ENCODE peak calls at places on chromosome 16, in seven cellular contexts. Q, C, A, Z, I, V and M are unnamed samples.

GRCh38 chr16:27225536-27226360 is 22.4 kb downstream of the KDM8 start:
- DNase-seq in Z (no peak), V (peak), Q (no peak), A (no peak), C (no peak), I (no peak), M (no peak)

GRCh38 chr16:54488729-54489128 is 202.1 kb upstream of the IRX3 start:
- DNase-seq in A (no peak), C (no peak), Q (no peak), I (no peak), V (no peak), Z (no peak), M (no peak)

GRCh38 chr16:78249056-78249455 is 149.6 kb downstream of the WWOX start:
- DNase-seq in A (peak), I (no peak), V (peak), C (peak), Z (peak), Q (peak), M (no peak)

GRCh38 chr16:72013888-72014538 is 5.5 kb downstream of the DHODH start:
- DNase-seq in Z (no peak), A (no peak), V (no peak), Q (no peak), C (no peak), I (no peak), M (no peak)

GRCh38 chr16:74322301-74322710 is 25.7 kb downstream of the PSMD7 start:
- DNase-seq in I (no peak), A (no peak), C (no peak), Z (no peak), V (peak), Q (peak), M (no peak)

GRCh38 chr16:30180741-30181140 is 2.7 kb upstream of the CORO1A start:
- DNase-seq in Q (no peak), I (no peak), A (no peak), C (no peak), Z (no peak), V (no peak), M (no peak)

GRCh38 chr16:27408602-27409031 is 6.6 kb downstream of the IL21R start:
- DNase-seq in Z (no peak), C (no peak), I (no peak), Q (no peak), V (no peak), A (no peak), M (no peak)

GRCh38 chr16:67397451-67397801 is 4.1 kb upstream of the TPPP3 start:
- DNase-seq in Z (peak), Q (peak), C (no peak), I (no peak), V (no peak), A (no peak), M (no peak)

GRCh38 chr16:58678716-58679115 is 5.9 kb downstream of the SLC38A7 start:
- DNase-seq in V (peak), A (no peak), C (no peak), Q (no peak), I (no peak), Z (peak), M (no peak)

GRCh38 chr16:50371936-50372595 is 3.3 kb upstream of the BRD7 start:
- DNase-seq in Z (no peak), I (no peak), A (no peak), Q (no peak), V (no peak), C (no peak), M (no peak)

GRCh38 chr16:17836868-17837602 is 366.3 kb upstream of the XYLT1 start:
- DNase-seq in Z (peak), C (no peak), A (no peak), I (peak), V (no peak), Q (no peak), M (peak)

GRCh38 chr16:11398136-11398535 is 52.9 kb downstream of the RMI2 start:
- DNase-seq in V (no peak), Q (no peak), A (no peak), Z (peak), I (no peak), C (no peak), M (no peak)

GRCh38 chr16:19363741-19364140 is 53.9 kb upstream of the TMC5 start:
- DNase-seq in I (no peak), C (no peak), Q (no peak), Z (no peak), V (no peak), A (no peak), M (no peak)

GRCh38 chr16:88651989-88652762 is 1.3 kb upstream of the CYBA start:
- DNase-seq in C (no peak), A (no peak), I (no peak), V (no peak), Z (no peak), Q (no peak), M (no peak)

GRCh38 chr16:66273644-66274334 is 92.7 kb upstream of the CDH5 start:
- DNase-seq in A (no peak), C (no peak), Q (no peak), Z (peak), V (no peak), I (peak), M (no peak)

GRCh38 chr16:71894921-71895678 is at the start of gene IST1:
- DNase-seq in V (peak), C (peak), Q (peak), A (peak), Z (peak), I (peak), M (peak)

GRCh38 chr16:14202697-14203096 is 131.6 kb downstream of the MRTFB start:
- DNase-seq in Q (peak), A (no peak), Z (peak), I (no peak), C (no peak), V (no peak), M (no peak)

GRCh38 chr16:85286970-85287814 is 174.9 kb upstream of the CIBAR2 start:
- DNase-seq in A (peak), Q (peak), V (no peak), C (no peak), Z (no peak), I (peak), M (no peak)

GRCh38 chr16:86761117-86761971 is 183.0 kb downstream of the FOXL1 start:
- DNase-seq in I (peak), C (no peak), Z (peak), Q (peak), A (peak), V (peak), M (no peak)

GRCh38 chr16:1778200-1779179 is 3.9 kb downstream of the SPSB3 start:
- DNase-seq in A (no peak), V (no peak), Q (no peak), I (no peak), Z (no peak), C (no peak), M (no peak)

GRCh38 chr16:50202926-50203624 is 50.0 kb downstream of the TENT4B start:
- DNase-seq in I (peak), V (peak), A (no peak), Z (no peak), Q (peak), C (no peak), M (peak)

GRCh38 chr16:22326369-22326652 is 29.1 kb downstream of the POLR3E start:
- DNase-seq in A (no peak), Z (no peak), C (no peak), V (no peak), Q (no peak), I (no peak), M (no peak)

GRCh38 chr16:9090101-9090959 is 1.1 kb upstream of the HAPSTR1 start:
- DNase-seq in I (no peak), A (peak), V (peak), Q (peak), C (no peak), Z (peak), M (no peak)

GRCh38 chr16:87392823-87393679 is 915 bp downstream of the MAP1LC3B start:
- DNase-seq in C (no peak), A (peak), V (peak), Q (peak), Z (no peak), I (peak), M (no peak)

GRCh38 chr16:29662729-29663019 is 373 bp upstream of the SPN start:
- DNase-seq in Z (no peak), C (no peak), I (no peak), Q (no peak), V (peak), A (no peak), M (no peak)

GRCh38 chr16:46730801-46731690 is 17.1 kb downstream of the MYLK3 start:
- DNase-seq in Z (no peak), V (no peak), A (no peak), C (no peak), Q (no peak), I (no peak), M (no peak)

GRCh38 chr16:84053237-84053636 is 10.6 kb upstream of the SLC38A8 start:
- DNase-seq in V (no peak), Z (no peak), Q (no peak), I (no peak), C (no peak), A (no peak), M (no peak)

GRCh38 chr16:78210305-78210704 is 110.9 kb downstream of the WWOX start:
- DNase-seq in C (peak), Z (no peak), A (no peak), Q (peak), V (no peak), I (peak), M (peak)

GRCh38 chr16:29644338-29644857 is 18.6 kb upstream of the SPN start:
- DNase-seq in C (no peak), V (no peak), I (no peak), Z (no peak), Q (no peak), A (no peak), M (no peak)

GRCh38 chr16:180921-181667 is 835 bp downstream of the HBQ1 start:
- DNase-seq in Z (peak), Q (peak), V (peak), A (peak), C (no peak), I (peak), M (no peak)
- H3K4me3 ChIP-seq in Z (peak), Q (peak), V (no peak), A (no peak), C (peak), I (peak), M (peak)

GRCh38 chr16:23836404-23837291 is 865 bp downstream of the PRKCB start:
- DNase-seq in Z (peak), I (no peak), Q (no peak), C (no peak), A (peak), V (no peak), M (no peak)

GRCh38 chr16:23838485-23839142 is 2.8 kb downstream of the PRKCB start:
- DNase-seq in A (no peak), Q (no peak), C (no peak), V (no peak), Z (no peak), I (no peak), M (no peak)

GRCh38 chr16:23836078-23836403 is 258 bp downstream of the PRKCB start:
- DNase-seq in Q (no peak), C (no peak), I (no peak), A (no peak), V (no peak), Z (no peak), M (no peak)

GRCh38 chr16:23835390-23836077 is at the start of gene PRKCB:
- DNase-seq in I (peak), C (no peak), Q (peak), A (peak), Z (peak), V (peak), M (no peak)

GRCh38 chr16:23837553-23838308 is 1.9 kb downstream of the PRKCB start:
- DNase-seq in A (no peak), Z (peak), Q (no peak), I (no peak), V (no peak), C (no peak), M (no peak)
- H3K4me3 ChIP-seq in A (no peak), Z (no peak), Q (no peak), I (no peak), V (no peak), C (no peak), M (no peak)

GRCh38 chr16:15811778-15812750 is 44.8 kb downstream of the MYH11 start:
- DNase-seq in Z (no peak), C (no peak), V (peak), A (no peak), I (peak), Q (peak), M (peak)
- H3K4me3 ChIP-seq in Z (no peak), C (no peak), V (no peak), A (no peak), I (no peak), Q (peak), M (no peak)

DNA sequence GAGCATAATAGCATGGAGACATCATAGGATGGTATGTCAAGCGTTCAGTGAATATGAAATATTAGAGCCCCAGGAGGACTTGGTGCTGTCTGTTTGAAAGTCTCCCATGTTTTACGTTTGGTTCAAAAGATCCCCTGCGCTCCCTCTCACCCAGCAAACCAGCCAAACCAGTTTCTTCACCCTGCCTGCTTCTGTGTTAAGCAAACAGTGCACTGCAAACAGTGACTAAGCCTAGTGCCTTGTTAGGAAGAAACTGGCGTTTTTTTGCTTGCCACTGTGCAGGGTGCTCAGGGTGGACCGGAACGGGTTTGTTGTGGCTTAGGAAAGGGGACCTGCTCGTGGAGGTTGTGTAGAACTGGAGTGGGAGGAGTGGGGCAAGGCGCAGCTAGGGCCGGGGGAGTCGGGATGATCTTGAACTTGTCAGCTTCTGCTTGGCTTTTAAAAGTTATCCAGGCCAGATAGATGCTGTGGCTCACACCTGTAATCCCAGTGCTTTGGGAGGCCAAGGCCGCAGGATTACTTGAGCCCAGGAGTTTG is 7.7 kb downstream of the CDH1 start:
- DNase-seq in V (peak), C (no peak), A (peak), I (peak), Q (no peak), Z (peak), M (no peak)
- H3K4me3 ChIP-seq in V (no peak), C (no peak), A (no peak), I (no peak), Q (no peak), Z (no peak), M (no peak)